ENCODE peak calls at places on chromosomes 1 and 21, in five cellular contexts. F is A549, U is ovary, W is H1, H is SK-N-SH. Q is an unnamed sample.

GRCh38 chr1:204262506-204263239 is 48.9 kb upstream of the GOLT1A start:
- DNase-seq in H (no peak), U (no peak), W (no peak), F (no peak), Q (no peak)

GRCh38 chr1:179761296-179761695 is 18.2 kb downstream of the FAM163A start:
- DNase-seq in W (no peak), F (no peak), U (no peak), H (peak; percentile 40), Q (no peak)

GRCh38 chr21:9760398-9761074 is 760.8 kb upstream of the TPTE start:
- DNase-seq in F (no peak), W (no peak), U (no peak), H (no peak), Q (no peak)

GRCh38 chr1:154797175-154797574 is 72.9 kb downstream of the KCNN3 start:
- DNase-seq in U (no peak), F (no peak), H (no peak), W (no peak), Q (no peak)

GRCh38 chr1:54046671-54047383 is 6.2 kb downstream of the TMEM59 start:
- DNase-seq in F (no peak), H (no peak), U (no peak), W (no peak), Q (no peak)

GRCh38 chr1:109639841-109640184 is 16.1 kb upstream of the GSTM4 start:
- DNase-seq in W (no peak), H (no peak), F (no peak), U (no peak), Q (no peak)

GRCh38 chr1:186302378-186302920 is 72.6 kb downstream of the TPR start:
- DNase-seq in F (no peak), W (no peak), H (no peak), U (no peak), Q (no peak)

GRCh38 chr21:35329940-35330670 is 281.0 kb upstream of the RUNX1 start:
- DNase-seq in W (no peak), F (no peak), H (no peak), U (no peak), Q (no peak)

GRCh38 chr1:51285055-51285454 is 45.3 kb downstream of the TTC39A start:
- DNase-seq in H (no peak), F (no peak), U (no peak), W (no peak), Q (no peak)

GRCh38 chr1:209875510-209875909 is 47.7 kb downstream of the UTP25 start:
- DNase-seq in H (no peak), W (no peak), F (peak; percentile 52), U (no peak), Q (no peak)

GRCh38 chr1:221887091-221887746 is 145.3 kb upstream of the DUSP10 start:
- DNase-seq in H (peak; percentile 12), F (peak; percentile 83), W (peak; percentile 17), U (no peak), Q (no peak)

GRCh38 chr1:153962088-153963029 is 978 bp downstream of the SLC39A1 start:
- DNase-seq in W (no peak), U (no peak), H (no peak), F (peak; percentile 39), Q (peak; percentile 56)

GRCh38 chr1:217275617-217276398 is 355.1 kb downstream of the GPATCH2 start:
- DNase-seq in H (peak; percentile 2), W (no peak), F (peak; percentile 27), U (no peak), Q (no peak)

GRCh38 chr1:186559601-186560116 is 98.7 kb upstream of the PDC start:
- DNase-seq in H (no peak), U (no peak), F (no peak), W (no peak), Q (no peak)

GRCh38 chr1:229030642-229031390 is 240.1 kb upstream of the RAB4A start:
- DNase-seq in W (no peak), U (no peak), H (no peak), F (no peak), Q (no peak)

GRCh38 chr1:216554934-216555333 is 131.7 kb upstream of the USH2A start:
- DNase-seq in U (no peak), W (no peak), H (no peak), F (no peak), Q (no peak)

GRCh38 chr1:8381618-8382017 is 63.7 kb downstream of the SLC45A1 start:
- DNase-seq in U (no peak), H (no peak), F (no peak), W (no peak), Q (no peak)

GRCh38 chr1:36352141-36352909 is 28.9 kb upstream of the EVA1B start:
- DNase-seq in F (no peak), H (no peak), U (no peak), W (no peak), Q (no peak)

GRCh38 chr1:3021233-3021671 is at the start of gene ACTRT2:
- DNase-seq in H (no peak), W (no peak), F (no peak), U (no peak), Q (peak; percentile 34)

GRCh38 chr1:234154320-234155251 is 218.7 kb upstream of the COA6 start:
- DNase-seq in F (peak; percentile 87), U (no peak), H (peak; percentile 71), W (peak; percentile 23), Q (no peak)

GRCh38 chr1:51214615-51215131 is 21.4 kb upstream of the RNF11 start:
- DNase-seq in H (no peak), U (peak; percentile 44), F (no peak), W (no peak), Q (no peak)

GRCh38 chr1:7614576-7615074 is 156.5 kb upstream of the VAMP3 start:
- DNase-seq in H (peak; percentile 73), U (no peak), W (no peak), F (no peak), Q (no peak)

GRCh38 chr1:71461416-71461815 is 380.6 kb upstream of the ZRANB2 start:
- DNase-seq in U (no peak), W (no peak), F (no peak), H (no peak), Q (no peak)

GRCh38 chr1:205827623-205828022 is 14.6 kb upstream of the SLC41A1 start:
- DNase-seq in W (no peak), U (no peak), H (no peak), F (peak; percentile 13), Q (no peak)

GRCh38 chr1:13543927-13544556 is 30.2 kb upstream of the LRRC38 start:
- DNase-seq in W (no peak), F (peak; percentile 20), H (peak; percentile 54), U (peak; percentile 19), Q (no peak)

GRCh38 chr1:231421616-231421970 is 494 bp downstream of the EGLN1 start:
- DNase-seq in U (peak; percentile 22), F (no peak), H (no peak), W (no peak), Q (peak; percentile 53)

GRCh38 chr1:231422798-231423309 is 767 bp upstream of the EGLN1 start:
- DNase-seq in W (no peak), H (no peak), F (no peak), U (no peak), Q (no peak)

GRCh38 chr1:231424950-231425805 is 3.1 kb upstream of the EGLN1 start:
- DNase-seq in H (no peak), W (no peak), F (no peak), U (no peak), Q (no peak)

GRCh38 chr1:231421971-231422797 is at the start of gene EGLN1:
- DNase-seq in W (peak; percentile 19), U (peak; percentile 81), H (peak; percentile 97), F (peak; percentile 93), Q (peak; percentile 97)

GRCh38 chr1:231423648-231424047 is 1.6 kb upstream of the EGLN1 start:
- DNase-seq in W (no peak), H (no peak), U (no peak), F (peak; percentile 72), Q (no peak)
- TF ChIP-seq EP300 in W (no peak), H (no peak), U (no peak), F (no peak), Q (no peak)

GRCh38 chr21:41781047-41781405 is 14.2 kb upstream of the RIPK4 start:
- DNase-seq in F (no peak), H (no peak), W (no peak), U (no peak), Q (no peak)

GRCh38 chr21:41786521-41786987 is 19.7 kb upstream of the RIPK4 start:
- DNase-seq in U (no peak), H (no peak), F (peak; percentile 36), W (no peak), Q (no peak)

GRCh38 chr21:41780337-41781046 is 13.6 kb upstream of the RIPK4 start:
- DNase-seq in W (no peak), H (no peak), F (no peak), U (no peak), Q (no peak)

GRCh38 chr21:41784456-41785102 is 17.7 kb upstream of the RIPK4 start:
- DNase-seq in W (no peak), H (no peak), U (no peak), F (no peak), Q (no peak)

DNA sequence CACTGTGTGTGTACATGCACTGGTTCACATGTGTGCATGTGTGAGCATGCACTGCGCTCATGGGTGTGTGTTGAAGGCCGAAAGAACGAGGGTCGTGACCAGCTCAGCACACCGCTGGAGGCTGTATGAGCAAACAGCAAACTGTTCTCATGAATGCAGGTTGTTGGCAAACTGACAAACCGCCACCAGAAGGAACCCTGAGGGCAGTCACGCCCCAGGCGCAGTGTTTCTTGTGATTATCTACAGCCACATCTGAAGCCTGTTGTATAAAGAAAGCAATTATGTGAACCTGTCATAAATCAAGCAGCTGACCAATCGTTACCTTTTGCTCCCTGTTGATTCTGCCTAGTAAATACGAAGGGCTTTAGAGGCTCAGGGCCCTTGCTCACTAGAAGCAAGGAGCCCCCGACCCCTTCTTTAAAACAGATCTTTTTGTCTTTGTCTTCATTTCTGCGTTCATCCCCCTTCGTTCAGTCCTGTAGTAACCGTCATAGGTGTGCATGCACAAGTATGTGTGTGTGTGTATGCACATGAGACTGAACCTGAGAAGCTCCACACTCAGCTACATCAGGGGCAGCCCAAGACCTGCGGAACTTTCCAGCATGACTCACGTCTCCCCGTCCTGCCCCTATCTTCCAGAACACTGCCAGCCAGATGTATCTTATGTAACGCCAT is 16.8 kb upstream of the RIPK4 start:
- DNase-seq in H (no peak), U (no peak), W (no peak), F (peak; percentile 68), Q (no peak)
- TF ChIP-seq EP300 in H (no peak), U (no peak), W (no peak), F (no peak), Q (no peak)

GRCh38 chr1:32200226-32201010 is at the start of gene CCDC28B:
- DNase-seq in F (no peak), U (peak; percentile 67), W (no peak), H (peak; percentile 86), Q (peak; percentile 86)
- TF ChIP-seq EP300 in F (no peak), U (no peak), W (no peak), H (no peak), Q (no peak)

DNA sequence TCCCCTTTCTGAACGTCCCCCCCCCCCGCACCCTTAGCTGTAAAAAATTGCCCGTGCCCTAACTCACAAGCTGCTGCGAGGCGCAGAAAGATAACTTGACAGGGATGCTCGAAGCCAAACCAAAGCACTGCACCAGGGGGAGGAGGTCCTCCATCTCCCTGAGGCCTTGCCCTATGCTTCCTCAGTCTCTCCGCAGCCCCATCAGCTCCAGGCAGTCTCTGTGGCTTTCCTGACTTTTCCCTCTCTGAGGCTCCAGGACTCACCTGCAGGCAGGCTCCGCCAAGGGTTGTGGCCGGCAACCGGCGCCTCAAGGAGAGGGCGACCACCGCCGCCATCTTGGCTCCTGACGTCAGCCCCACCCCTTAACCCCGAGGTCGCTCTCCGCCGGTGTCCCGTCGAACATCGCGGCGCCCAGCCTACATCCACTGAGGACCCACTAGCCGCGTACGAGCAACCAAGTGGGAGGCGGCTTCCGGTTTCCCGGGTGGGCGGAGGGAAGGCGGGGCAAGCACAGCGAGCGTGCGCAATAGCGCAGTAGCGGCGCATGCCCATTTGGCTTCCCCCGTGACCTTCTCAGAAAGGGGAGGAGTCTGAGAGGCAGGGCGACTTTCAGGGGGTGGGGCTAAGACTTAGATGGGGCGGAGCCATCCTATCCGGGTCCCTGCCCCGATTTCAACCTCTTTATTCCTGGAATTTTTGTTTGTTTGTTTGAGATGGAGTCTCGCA is at the start of gene SDHB:
- DNase-seq in U (peak; percentile 99), F (peak; percentile 97), H (peak; percentile 97), W (peak; percentile 99), Q (peak; percentile 99)
- TF ChIP-seq EP300 in U (no peak), F (no peak), H (no peak), W (no peak), Q (no peak)

Q was measured in upper lobe of left lung.